ENCODE peak calls at places on chromosomes 12 and 14, in five cellular contexts. One of them, this sample, is unnamed.
A peak's percentile ranks its signal among the peaks of the same experiment; 100 is the strongest.

GRCh38 chr12:153080-153746 is 60.7 kb downstream of the SLC6A12 start:
- DNase-seq in OCI-LY7: peak; percentile 87
- DNase-seq in H1: peak; percentile 70
- DNase-seq in HepG2: peak; percentile 75
- DNase-seq in GM23338: peak; percentile 90
- DNase-seq in this sample: peak; percentile 89

GRCh38 chr14:40312296-40312695 is 880.1 kb upstream of the FBXO33 start:
- DNase-seq in OCI-LY7: no peak
- DNase-seq in H1: no peak
- DNase-seq in HepG2: no peak
- DNase-seq in GM23338: no peak
- DNase-seq in this sample: no peak

GRCh38 chr12:65501093-65501621 is 222.7 kb downstream of the MSRB3 start:
- DNase-seq in OCI-LY7: no peak
- DNase-seq in H1: no peak
- DNase-seq in HepG2: no peak
- DNase-seq in GM23338: no peak
- DNase-seq in this sample: no peak

GRCh38 chr12:4434721-4435425 is 10.7 kb downstream of the FGF6 start:
- DNase-seq in OCI-LY7: no peak
- DNase-seq in H1: no peak
- DNase-seq in HepG2: no peak
- DNase-seq in GM23338: no peak
- DNase-seq in this sample: no peak

GRCh38 chr14:77590845-77591506 is 25.5 kb downstream of the SPTLC2 start:
- DNase-seq in OCI-LY7: no peak
- DNase-seq in H1: no peak
- DNase-seq in HepG2: no peak
- DNase-seq in GM23338: no peak
- DNase-seq in this sample: no peak

GRCh38 chr14:75222208-75222701 is 45.8 kb upstream of the TMED10 start:
- DNase-seq in OCI-LY7: peak; percentile 69
- DNase-seq in H1: peak; percentile 47
- DNase-seq in HepG2: no peak
- DNase-seq in GM23338: peak; percentile 38
- DNase-seq in this sample: no peak

GRCh38 chr12:76698316-76698715 is 65.6 kb upstream of the ZDHHC17 start:
- DNase-seq in OCI-LY7: no peak
- DNase-seq in H1: no peak
- DNase-seq in HepG2: no peak
- DNase-seq in GM23338: no peak
- DNase-seq in this sample: no peak

GRCh38 chr12:101697930-101698781 is 716 bp downstream of the CHPT1 start:
- DNase-seq in OCI-LY7: peak; percentile 53
- DNase-seq in H1: no peak
- DNase-seq in HepG2: peak; percentile 22
- DNase-seq in GM23338: peak; percentile 37
- DNase-seq in this sample: peak; percentile 68

GRCh38 chr12:46660276-46660675 is 165.5 kb downstream of the SLC38A4 start:
- DNase-seq in OCI-LY7: no peak
- DNase-seq in H1: no peak
- DNase-seq in HepG2: no peak
- DNase-seq in GM23338: no peak
- DNase-seq in this sample: no peak

GRCh38 chr12:113259499-113259953 is 38.3 kb downstream of the TPCN1 start:
- DNase-seq in OCI-LY7: no peak
- DNase-seq in H1: no peak
- DNase-seq in HepG2: peak; percentile 78
- DNase-seq in GM23338: peak; percentile 21
- DNase-seq in this sample: peak; percentile 30

GRCh38 chr14:56539862-56540261 is 39.7 kb upstream of the TMEM260 start:
- DNase-seq in OCI-LY7: no peak
- DNase-seq in H1: no peak
- DNase-seq in HepG2: peak; percentile 5
- DNase-seq in GM23338: no peak
- DNase-seq in this sample: no peak

GRCh38 chr14:76782885-76783566 is 21.8 kb downstream of the VASH1 start:
- DNase-seq in OCI-LY7: no peak
- DNase-seq in H1: no peak
- DNase-seq in HepG2: no peak
- DNase-seq in GM23338: no peak
- DNase-seq in this sample: no peak

GRCh38 chr14:20602583-20602982 is 11.4 kb upstream of the RNASE12 start:
- DNase-seq in OCI-LY7: no peak
- DNase-seq in H1: no peak
- DNase-seq in HepG2: no peak
- DNase-seq in GM23338: no peak
- DNase-seq in this sample: no peak

GRCh38 chr12:124610629-124611558 is 43.5 kb upstream of the NCOR2 start:
- DNase-seq in OCI-LY7: no peak
- DNase-seq in H1: no peak
- DNase-seq in HepG2: no peak
- DNase-seq in GM23338: no peak
- DNase-seq in this sample: no peak

GRCh38 chr14:72104011-72104613 is 171.9 kb downstream of the RGS6 start:
- DNase-seq in OCI-LY7: peak; percentile 19
- DNase-seq in H1: peak; percentile 21
- DNase-seq in HepG2: no peak
- DNase-seq in GM23338: peak; percentile 69
- DNase-seq in this sample: peak; percentile 8

GRCh38 chr12:58803893-58804292 is 116.4 kb downstream of the LRIG3 start:
- DNase-seq in OCI-LY7: no peak
- DNase-seq in H1: no peak
- DNase-seq in HepG2: no peak
- DNase-seq in GM23338: no peak
- DNase-seq in this sample: peak; percentile 26

GRCh38 chr14:56202256-56202655 is 84.0 kb downstream of the PELI2 start:
- DNase-seq in OCI-LY7: no peak
- DNase-seq in H1: no peak
- DNase-seq in HepG2: no peak
- DNase-seq in GM23338: no peak
- DNase-seq in this sample: no peak

GRCh38 chr12:130514149-130514551 is 176.5 kb downstream of the PIWIL1 start:
- DNase-seq in OCI-LY7: no peak
- DNase-seq in H1: peak; percentile 25
- DNase-seq in HepG2: no peak
- DNase-seq in GM23338: peak; percentile 37
- DNase-seq in this sample: no peak

GRCh38 chr14:65357091-65357490 is 55.4 kb upstream of the FUT8 start:
- DNase-seq in OCI-LY7: peak; percentile 80
- DNase-seq in H1: no peak
- DNase-seq in HepG2: no peak
- DNase-seq in GM23338: no peak
- DNase-seq in this sample: no peak

GRCh38 chr14:71361335-71361734 is 454.1 kb downstream of the PCNX1 start:
- DNase-seq in OCI-LY7: no peak
- DNase-seq in H1: no peak
- DNase-seq in HepG2: peak; percentile 40
- DNase-seq in GM23338: no peak
- DNase-seq in this sample: no peak

GRCh38 chr12:896031-896430 is 53.5 kb downstream of the RAD52 start:
- DNase-seq in OCI-LY7: no peak
- DNase-seq in H1: no peak
- DNase-seq in HepG2: no peak
- DNase-seq in GM23338: no peak
- DNase-seq in this sample: no peak

GRCh38 chr12:31387466-31387865 is 61.5 kb upstream of the SINHCAF start:
- DNase-seq in OCI-LY7: no peak
- DNase-seq in H1: no peak
- DNase-seq in HepG2: no peak
- DNase-seq in GM23338: no peak
- DNase-seq in this sample: no peak

GRCh38 chr12:31388713-31389112 is 62.8 kb upstream of the SINHCAF start:
- DNase-seq in OCI-LY7: no peak
- DNase-seq in H1: no peak
- DNase-seq in HepG2: no peak
- DNase-seq in GM23338: no peak
- DNase-seq in this sample: no peak

GRCh38 chr12:31390991-31391390 is 65.0 kb upstream of the SINHCAF start:
- DNase-seq in OCI-LY7: no peak
- DNase-seq in H1: no peak
- DNase-seq in HepG2: no peak
- DNase-seq in GM23338: peak; percentile 41
- DNase-seq in this sample: no peak

GRCh38 chr12:31386364-31386777 is 60.4 kb upstream of the SINHCAF start:
- DNase-seq in OCI-LY7: no peak
- DNase-seq in H1: peak; percentile 84
- DNase-seq in HepG2: no peak
- DNase-seq in GM23338: peak; percentile 98
- DNase-seq in this sample: no peak

GRCh38 chr12:31387011-31387410 is 61.1 kb upstream of the SINHCAF start:
- DNase-seq in OCI-LY7: no peak
- DNase-seq in H1: no peak
- DNase-seq in HepG2: no peak
- DNase-seq in GM23338: peak; percentile 83
- DNase-seq in this sample: no peak
- H3K4me1 ChIP-seq in OCI-LY7: no peaks in the 10 kb centered on the region
- H3K4me1 ChIP-seq in H1: peaks cover 20% of the 10 kb centered on the region
- H3K4me1 ChIP-seq in HepG2: no peaks in the 10 kb centered on the region
- H3K4me1 ChIP-seq in GM23338: peaks cover 53% of the 10 kb centered on the region
- H3K4me1 ChIP-seq in this sample: no peaks in the 10 kb centered on the region

DNA sequence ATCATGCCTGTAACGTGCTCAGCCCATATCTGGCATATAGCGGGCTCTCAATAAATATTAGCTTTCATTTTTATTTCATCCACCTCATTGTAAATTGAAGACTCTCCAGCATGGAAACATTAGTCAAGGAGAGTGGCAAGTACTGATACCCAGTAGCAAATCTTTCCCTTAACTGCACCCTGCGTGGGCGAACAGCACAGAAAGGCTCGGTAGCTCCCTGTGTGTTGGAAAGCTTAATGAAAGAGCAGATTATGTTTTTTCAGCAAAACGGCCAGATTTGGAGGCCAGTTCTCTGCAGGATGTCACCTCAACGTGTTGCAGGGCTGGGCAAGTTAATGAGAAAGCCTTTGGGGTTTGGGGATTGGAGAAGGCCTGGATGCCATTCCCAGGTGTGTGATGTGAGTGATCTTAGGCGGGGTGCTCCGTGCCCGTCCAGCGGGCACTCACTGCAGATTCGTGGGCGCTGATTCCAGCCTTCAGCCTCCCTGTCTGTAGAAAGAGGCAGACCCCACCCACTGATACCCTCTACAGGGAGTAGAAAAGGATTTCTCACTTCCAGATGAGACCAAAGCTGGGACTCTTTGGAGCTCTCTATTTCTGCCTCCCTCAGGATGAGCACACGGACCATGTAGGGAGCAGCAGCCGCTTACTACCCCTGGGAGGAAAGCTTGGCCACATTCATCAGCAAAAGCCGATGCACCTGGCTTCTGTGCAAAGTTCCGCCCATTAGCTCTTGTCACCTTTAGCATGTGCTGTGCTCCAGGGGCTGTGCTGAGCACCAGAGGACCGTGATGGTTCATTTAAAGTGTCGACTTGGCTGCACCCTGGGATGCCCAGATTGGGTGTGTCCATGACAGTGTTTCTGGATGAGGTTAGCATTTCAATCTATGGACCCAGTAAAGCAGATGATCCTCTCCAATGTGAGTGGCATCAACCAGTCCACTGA is 29.1 kb downstream of the C14orf132 start:
- DNase-seq in OCI-LY7: no peak
- DNase-seq in H1: no peak
- DNase-seq in HepG2: no peak
- DNase-seq in GM23338: no peak
- DNase-seq in this sample: no peak
- H4K20me1 ChIP-seq in OCI-LY7: no peaks in the 10 kb centered on the region
- H4K20me1 ChIP-seq in H1: peaks cover 4% of the 10 kb centered on the region
- H4K20me1 ChIP-seq in HepG2: no peaks in the 10 kb centered on the region
- H4K20me1 ChIP-seq in GM23338: peaks cover 6% of the 10 kb centered on the region
- H4K20me1 ChIP-seq in this sample: no peaks in the 10 kb centered on the region

DNA sequence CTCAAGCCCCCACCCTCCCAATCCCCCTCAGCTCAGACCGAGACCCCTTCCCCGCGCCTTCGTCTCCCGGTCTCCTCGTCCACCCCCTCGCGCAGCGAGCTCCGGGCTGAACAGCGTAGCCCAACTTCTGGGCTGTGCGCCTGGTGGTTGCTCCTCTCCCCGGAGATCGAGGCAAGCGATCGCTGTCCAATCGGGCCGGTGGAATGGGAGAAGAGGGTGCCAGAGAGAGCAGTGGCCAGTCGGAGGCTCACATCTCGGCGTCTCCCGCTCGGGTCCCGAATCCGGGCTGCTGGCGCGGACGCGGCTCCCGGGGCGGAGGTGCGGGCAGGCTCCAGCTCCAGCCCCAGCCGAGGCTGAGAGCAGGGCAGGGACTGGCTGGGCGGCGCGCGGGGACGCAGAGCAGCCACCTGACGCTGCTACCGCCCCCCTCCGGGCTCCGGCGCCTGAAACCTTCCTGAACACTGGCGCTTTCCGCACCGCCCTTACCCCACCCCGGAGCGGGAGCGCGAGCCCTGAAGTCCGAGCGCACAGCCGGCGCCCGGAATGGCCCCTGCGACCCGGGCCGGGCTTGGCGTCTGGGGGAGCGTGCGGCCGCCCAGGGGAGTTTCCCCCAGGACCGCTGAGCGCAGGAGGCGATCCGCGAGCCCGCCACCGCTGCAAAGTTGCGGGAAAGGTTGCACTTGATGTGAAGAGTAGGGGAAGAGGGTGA is 508 bp upstream of the KCNH5 start:
- DNase-seq in OCI-LY7: no peak
- DNase-seq in H1: peak; percentile 44
- DNase-seq in HepG2: peak; percentile 12
- DNase-seq in GM23338: peak; percentile 94
- DNase-seq in this sample: peak; percentile 70
- TF ChIP-seq CTCF in OCI-LY7: no peak
- TF ChIP-seq CTCF in H1: peak; percentile 17
- TF ChIP-seq CTCF in HepG2: peak; percentile 36
- TF ChIP-seq CTCF in GM23338: peak; percentile 30
- TF ChIP-seq CTCF in this sample: no peak

GRCh38 chr14:58282925-58283593 is 15.3 kb upstream of the ARID4A start:
- DNase-seq in OCI-LY7: no peak
- DNase-seq in H1: no peak
- DNase-seq in HepG2: no peak
- DNase-seq in GM23338: no peak
- DNase-seq in this sample: no peak

GRCh38 chr14:58287607-58288042 is 10.7 kb upstream of the ARID4A start:
- DNase-seq in OCI-LY7: no peak
- DNase-seq in H1: no peak
- DNase-seq in HepG2: peak; percentile 94
- DNase-seq in GM23338: no peak
- DNase-seq in this sample: no peak

GRCh38 chr14:58288106-58288792 is 10.1 kb upstream of the ARID4A start:
- DNase-seq in OCI-LY7: no peak
- DNase-seq in H1: no peak
- DNase-seq in HepG2: no peak
- DNase-seq in GM23338: no peak
- DNase-seq in this sample: no peak

GRCh38 chr14:58283730-58284129 is 14.6 kb upstream of the ARID4A start:
- DNase-seq in OCI-LY7: no peak
- DNase-seq in H1: no peak
- DNase-seq in HepG2: peak; percentile 41
- DNase-seq in GM23338: no peak
- DNase-seq in this sample: no peak

DNA sequence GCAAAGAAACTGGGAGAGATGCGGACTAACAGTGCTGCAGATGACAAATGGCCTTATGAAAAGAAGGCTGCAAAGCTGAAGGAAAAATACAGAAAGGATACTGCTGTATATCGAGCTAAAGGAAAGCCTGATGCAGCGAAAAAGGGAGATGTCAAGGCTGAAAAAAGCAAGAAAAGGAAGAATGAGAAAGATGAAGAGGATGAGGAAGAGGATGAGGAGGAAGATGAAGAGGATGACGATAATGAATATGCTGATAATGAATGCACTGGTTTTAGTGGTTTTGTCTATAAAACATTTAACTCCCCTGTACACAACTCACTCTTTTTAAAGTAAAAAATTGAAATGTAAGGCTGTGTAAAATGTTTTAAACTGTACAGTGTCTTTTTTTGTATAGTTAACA is 13.2 kb upstream of the ARID4A start:
- DNase-seq in OCI-LY7: no peak
- DNase-seq in H1: no peak
- DNase-seq in HepG2: no peak
- DNase-seq in GM23338: no peak
- DNase-seq in this sample: no peak
- H3K4me1 ChIP-seq in OCI-LY7: no peaks in the 10 kb centered on the region
- H3K4me1 ChIP-seq in H1: no peaks in the 10 kb centered on the region
- H3K4me1 ChIP-seq in HepG2: peaks cover 99% of the 10 kb centered on the region
- H3K4me1 ChIP-seq in GM23338: no peaks in the 10 kb centered on the region
- H3K4me1 ChIP-seq in this sample: peaks cover 17% of the 10 kb centered on the region

This sample was measured in hepatocyte.